ENCODE peak calls at places on chromosomes 16 and 17, in ten cellular contexts. N is choroid plexus epithelial cell; Z is activated CD8-positive, alpha-beta memory T cell treated with anti-CD3 and anti-CD28 coated beads for 48 hours; W is stimulated activated CD4-positive, alpha-beta T cell treated with anti-CD3 and anti-CD28 coated beads, Interleukin-2, amount 100 ng/mL, for 24 hours; Y is HS-5; I is HTR-8/SVneo; G is ovary; M is neural progenitor cell; C is NCI-H146; O is AG10803. V is an unnamed sample.

GRCh38 chr17:8994319-8994718 is 27.0 kb upstream of the NTN1 start:
- DNase-seq in N (peak), Z (no peak), W (peak), Y (no peak), I (peak), G (peak), M (peak), C (peak), O (peak), V (no peak)

GRCh38 chr16:24088767-24089166 is 167.4 kb upstream of the CACNG3 start:
- DNase-seq in N (no peak), Z (no peak), W (no peak), Y (no peak), I (no peak), G (no peak), M (no peak), C (no peak), O (no peak), V (no peak)

GRCh38 chr17:30552994-30553565 is 75.9 kb downstream of the GOSR1 start:
- DNase-seq in N (no peak), Z (no peak), W (peak), Y (no peak), I (no peak), G (no peak), M (no peak), C (no peak), O (no peak), V (no peak)

GRCh38 chr17:61799812-61800484 is 63.4 kb downstream of the BRIP1 start:
- DNase-seq in N (no peak), Z (no peak), W (no peak), Y (no peak), I (no peak), G (no peak), M (no peak), C (no peak), O (no peak), V (no peak)

GRCh38 chr17:19651461-19652238 is 3.1 kb downstream of the ALDH3A2 start:
- DNase-seq in N (no peak), Z (no peak), W (no peak), Y (no peak), I (no peak), G (no peak), M (no peak), C (no peak), O (no peak), V (no peak)

GRCh38 chr17:27947005-27947406 is 53.8 kb upstream of the LYRM9 start:
- DNase-seq in N (no peak), Z (no peak), W (no peak), Y (no peak), I (no peak), G (no peak), M (peak), C (no peak), O (no peak), V (no peak)

GRCh38 chr16:85952197-85952596 is 53.2 kb downstream of the IRF8 start:
- DNase-seq in N (no peak), Z (no peak), W (no peak), Y (no peak), I (no peak), G (no peak), M (no peak), C (no peak), O (no peak), V (no peak)

GRCh38 chr17:50209472-50210248 is 8.2 kb upstream of the COL1A1 start:
- DNase-seq in N (peak), Z (no peak), W (peak), Y (peak), I (peak), G (peak), M (peak), C (no peak), O (peak), V (no peak)

GRCh38 chr17:76063880-76064546 is 8.3 kb downstream of the SRP68 start:
- DNase-seq in N (no peak), Z (no peak), W (peak), Y (no peak), I (no peak), G (no peak), M (no peak), C (no peak), O (no peak), V (no peak)

GRCh38 chr16:69057400-69058378 is 47.8 kb upstream of the HAS3 start:
- DNase-seq in N (peak), Z (no peak), W (no peak), Y (peak), I (peak), G (no peak), M (no peak), C (peak), O (peak), V (peak)

GRCh38 chr16:89495121-89495520 is 4.8 kb upstream of the ANKRD11 start:
- DNase-seq in N (peak), Z (no peak), W (no peak), Y (no peak), I (no peak), G (no peak), M (no peak), C (no peak), O (peak), V (no peak)

GRCh38 chr17:67218385-67218950 is 26.5 kb downstream of the HELZ start:
- DNase-seq in N (peak), Z (no peak), W (no peak), Y (no peak), I (no peak), G (no peak), M (no peak), C (no peak), O (peak), V (no peak)

GRCh38 chr17:82981141-82981540 is 98.3 kb upstream of the METRNL start:
- DNase-seq in N (peak), Z (no peak), W (no peak), Y (no peak), I (no peak), G (no peak), M (no peak), C (no peak), O (no peak), V (no peak)

GRCh38 chr17:12342609-12343248 is 322.1 kb downstream of the MAP2K4 start:
- DNase-seq in N (peak), Z (no peak), W (no peak), Y (no peak), I (peak), G (peak), M (peak), C (no peak), O (no peak), V (no peak)

GRCh38 chr17:10019941-10020403 is 114.9 kb upstream of the RCVRN start:
- DNase-seq in N (no peak), Z (no peak), W (no peak), Y (no peak), I (no peak), G (no peak), M (peak), C (no peak), O (peak), V (no peak)

GRCh38 chr17:13222931-13223330 is 205.1 kb upstream of the ELAC2 start:
- DNase-seq in N (no peak), Z (no peak), W (no peak), Y (no peak), I (no peak), G (no peak), M (no peak), C (peak), O (no peak), V (peak)

GRCh38 chr16:85838381-85838780 is 38.9 kb downstream of the COX4I1 start:
- DNase-seq in N (no peak), Z (no peak), W (no peak), Y (no peak), I (no peak), G (no peak), M (no peak), C (no peak), O (no peak), V (no peak)

GRCh38 chr17:58306131-58306951 is 22.3 kb downstream of the TSPOAP1 start:
- DNase-seq in N (no peak), Z (no peak), W (no peak), Y (no peak), I (no peak), G (no peak), M (no peak), C (no peak), O (no peak), V (no peak)

GRCh38 chr17:69961488-69962145 is 113.4 kb upstream of the KCNJ16 start:
- DNase-seq in N (peak), Z (no peak), W (no peak), Y (no peak), I (peak), G (peak), M (peak), C (no peak), O (no peak), V (no peak)

GRCh38 chr16:74608944-74609343 is 2.0 kb upstream of the GLG1 start:
- DNase-seq in N (no peak), Z (no peak), W (peak), Y (no peak), I (no peak), G (no peak), M (no peak), C (no peak), O (no peak), V (no peak)

GRCh38 chr17:44007346-44008204 is 3.2 kb downstream of the NAGS start:
- DNase-seq in N (no peak), Z (no peak), W (no peak), Y (no peak), I (peak), G (no peak), M (no peak), C (no peak), O (no peak), V (no peak)

GRCh38 chr17:67491009-67491677 is 114.1 kb downstream of the PITPNC1 start:
- DNase-seq in N (peak), Z (no peak), W (no peak), Y (peak), I (peak), G (peak), M (peak), C (no peak), O (peak), V (peak)

GRCh38 chr16:1787322-1788094 is 4.7 kb downstream of the NUBP2 start:
- DNase-seq in N (no peak), Z (no peak), W (no peak), Y (no peak), I (no peak), G (peak), M (no peak), C (no peak), O (no peak), V (no peak)

GRCh38 chr17:37067555-37068111 is 118.9 kb downstream of the AATF start:
- DNase-seq in N (peak), Z (no peak), W (no peak), Y (peak), I (peak), G (peak), M (no peak), C (no peak), O (peak), V (no peak)

GRCh38 chr16:72128701-72129100 is 35.1 kb downstream of the DHX38 start:
- DNase-seq in N (no peak), Z (no peak), W (no peak), Y (no peak), I (no peak), G (no peak), M (no peak), C (no peak), O (no peak), V (no peak)

GRCh38 chr17:75720656-75721462 is at the start of gene ITGB4:
- DNase-seq in N (no peak), Z (peak), W (peak), Y (no peak), I (peak), G (no peak), M (peak), C (peak), O (no peak), V (peak)

GRCh38 chr16:11484691-11485258 is 101.9 kb downstream of the LITAF start:
- DNase-seq in N (peak), Z (no peak), W (no peak), Y (no peak), I (no peak), G (no peak), M (no peak), C (no peak), O (peak), V (no peak)

GRCh38 chr16:47424846-47425245 is 36.0 kb downstream of the ITFG1 start:
- DNase-seq in N (no peak), Z (no peak), W (no peak), Y (no peak), I (no peak), G (no peak), M (peak), C (no peak), O (no peak), V (no peak)

GRCh38 chr17:34619687-34620217 is 40.4 kb downstream of the TMEM132E start:
- DNase-seq in N (no peak), Z (no peak), W (no peak), Y (no peak), I (no peak), G (no peak), M (no peak), C (no peak), O (no peak), V (peak)

GRCh38 chr17:2995362-2995761 is 68.0 kb downstream of the OR1D5 start:
- DNase-seq in N (no peak), Z (no peak), W (no peak), Y (no peak), I (no peak), G (no peak), M (no peak), C (no peak), O (no peak), V (no peak)

GRCh38 chr16:75011634-75012307 is 12.9 kb downstream of the ZNRF1 start:
- DNase-seq in N (peak), Z (no peak), W (peak), Y (peak), I (peak), G (peak), M (no peak), C (peak), O (peak), V (no peak)